ENCODE peak calls at places on chromosomes 13 and 19, in six cellular contexts. O, S, M, I, D and A are unnamed samples.

GRCh38 chr19:1126984-1127760 is 23.4 kb downstream of the GPX4 start:
- DNase-seq in O (no peak), S (no peak), M (no peak), I (no peak), D (no peak), A (no peak)

GRCh38 chr19:8361921-8362793 is 1.8 kb upstream of the ANGPTL4 start:
- DNase-seq in O (peak), S (peak), M (peak), I (no peak), D (peak), A (peak)

GRCh38 chr19:10226376-10227214 is 4.5 kb downstream of the S1PR2 start:
- DNase-seq in O (no peak), S (peak), M (peak), I (no peak), D (no peak), A (peak)

GRCh38 chr13:74270018-74270417 is 135.8 kb upstream of the KLF12 start:
- DNase-seq in O (no peak), S (no peak), M (no peak), I (no peak), D (no peak), A (no peak)

GRCh38 chr19:31592456-31592855 is 243.2 kb upstream of the TSHZ3 start:
- DNase-seq in O (no peak), S (no peak), M (no peak), I (no peak), D (no peak), A (no peak)

GRCh38 chr13:30705672-30706071 is 29.7 kb upstream of the ALOX5AP start:
- DNase-seq in O (no peak), S (no peak), M (no peak), I (no peak), D (no peak), A (no peak)

GRCh38 chr13:46728777-46729176 is 68.2 kb downstream of the ESD start:
- DNase-seq in O (no peak), S (no peak), M (no peak), I (no peak), D (no peak), A (no peak)

GRCh38 chr19:1826557-1827521 is 14.8 kb upstream of the ATP8B3 start:
- DNase-seq in O (peak), S (no peak), M (no peak), I (no peak), D (no peak), A (no peak)

GRCh38 chr13:46908511-46908910 is 11.7 kb upstream of the HTR2A start:
- DNase-seq in O (no peak), S (no peak), M (no peak), I (no peak), D (no peak), A (no peak)

GRCh38 chr13:103238441-103238840 is 172.2 kb upstream of the SLC10A2 start:
- DNase-seq in O (no peak), S (no peak), M (no peak), I (no peak), D (peak), A (no peak)

GRCh38 chr19:4988770-4989251 is 19.9 kb downstream of the KDM4B start:
- DNase-seq in O (no peak), S (no peak), M (peak), I (no peak), D (no peak), A (no peak)

GRCh38 chr13:29698106-29698505 is 102.6 kb upstream of the SLC7A1 start:
- DNase-seq in O (no peak), S (no peak), M (no peak), I (no peak), D (no peak), A (no peak)

GRCh38 chr19:5170329-5170745 is 170.3 kb downstream of the PTPRS start:
- DNase-seq in O (no peak), S (peak), M (no peak), I (peak), D (no peak), A (peak)

GRCh38 chr13:39462456-39462855 is 140.5 kb downstream of the LHFPL6 start:
- DNase-seq in O (no peak), S (no peak), M (no peak), I (no peak), D (no peak), A (no peak)

GRCh38 chr13:44921931-44922758 is 67.1 kb downstream of the NUFIP1 start:
- DNase-seq in O (no peak), S (no peak), M (peak), I (no peak), D (no peak), A (peak)

GRCh38 chr19:2110822-2111221 is 14.1 kb downstream of the IZUMO4 start:
- DNase-seq in O (no peak), S (no peak), M (no peak), I (no peak), D (no peak), A (no peak)

GRCh38 chr13:84088996-84089395 is 206.7 kb upstream of the SLITRK1 start:
- DNase-seq in O (no peak), S (no peak), M (no peak), I (no peak), D (no peak), A (no peak)

GRCh38 chr19:47865166-47865565 is 6.1 kb downstream of the TPRX2 start:
- DNase-seq in O (no peak), S (no peak), M (no peak), I (no peak), D (no peak), A (no peak)

GRCh38 chr19:57302020-57302465 is 18.2 kb upstream of the ZNF543 start:
- DNase-seq in O (no peak), S (no peak), M (peak), I (no peak), D (no peak), A (no peak)

GRCh38 chr13:113558461-113558860 is 26.1 kb upstream of the TFDP1 start:
- DNase-seq in O (no peak), S (no peak), M (no peak), I (no peak), D (no peak), A (no peak)

GRCh38 chr19:20612711-20613316 is 47.2 kb upstream of the ZNF737 start:
- DNase-seq in O (no peak), S (no peak), M (no peak), I (no peak), D (no peak), A (no peak)

GRCh38 chr13:36555151-36555986 is 118.5 kb upstream of the SERTM1 start:
- DNase-seq in O (no peak), S (no peak), M (no peak), I (no peak), D (no peak), A (no peak)

GRCh38 chr19:46725036-46725820 is 8.3 kb upstream of the PRKD2 start:
- DNase-seq in O (no peak), S (peak), M (no peak), I (no peak), D (no peak), A (peak)

GRCh38 chr13:50650936-50651638 is 192.4 kb downstream of the DLEU7 start:
- DNase-seq in O (no peak), S (no peak), M (no peak), I (no peak), D (peak), A (no peak)